ENCODE peak calls at places on chromosome 15, in nine cellular contexts. R is GM06990, U is heart left ventricle, P is right lobe of liver, S is fibroblast of lung, D is heart right ventricle, L is progenitor cell of endocrine pancreas, N is WTC11, T is astrocyte of the spinal cord. V is an unnamed sample.
A peak's percentile ranks its signal among the peaks of the same experiment; 100 is the strongest.

GRCh38 chr15:20348900-20349773 is 192.5 kb downstream of the GOLGA6L6 start:
- DNase-seq in S (no peak), L (no peak), T (no peak), P (no peak), D (no peak), U (no peak), N (peak; percentile 10), R (no peak), V (no peak)

GRCh38 chr15:100029045-100029444 is 295.8 kb upstream of the LYSMD4 start:
- DNase-seq in L (no peak), T (no peak), N (no peak), D (no peak), R (no peak), U (no peak), S (no peak), P (no peak), V (no peak)

GRCh38 chr15:74046275-74046674 is 36.1 kb downstream of the GOLGA6A start:
- DNase-seq in U (peak; percentile 59), T (no peak), D (no peak), L (no peak), P (no peak), R (no peak), S (no peak), N (no peak), V (no peak)

GRCh38 chr15:91253605-91254004 is 153.5 kb downstream of the SV2B start:
- DNase-seq in N (no peak), S (no peak), R (no peak), P (no peak), U (no peak), L (no peak), T (no peak), D (no peak), V (no peak)

GRCh38 chr15:90871716-90872480 is 3.5 kb downstream of the FURIN start:
- DNase-seq in P (no peak), D (no peak), S (no peak), R (no peak), L (no peak), T (no peak), U (no peak), N (peak; percentile 56), V (peak; percentile 48)

GRCh38 chr15:95495033-95495541 is 835.4 kb upstream of the NR2F2 start:
- DNase-seq in R (no peak), S (peak; percentile 35), P (no peak), T (no peak), L (no peak), U (no peak), N (no peak), D (no peak), V (no peak)

GRCh38 chr15:60618206-60618605 is 139.3 kb upstream of the ICE2 start:
- DNase-seq in D (no peak), N (no peak), U (no peak), P (no peak), S (no peak), R (no peak), T (no peak), L (no peak), V (no peak)

GRCh38 chr15:52496776-52497470 is 31.8 kb downstream of the MYO5A start:
- DNase-seq in N (no peak), R (no peak), P (no peak), U (no peak), L (no peak), T (peak; percentile 58), S (peak; percentile 51), D (no peak), V (no peak)

GRCh38 chr15:29383367-29383766 is 113.7 kb upstream of the NSMCE3 start:
- DNase-seq in R (no peak), T (no peak), U (no peak), P (no peak), S (no peak), L (no peak), N (no peak), D (no peak), V (no peak)

GRCh38 chr15:81540909-81541308 is 166.9 kb upstream of the TMC3 start:
- DNase-seq in P (no peak), T (no peak), D (peak; percentile 29), R (no peak), S (no peak), N (no peak), U (no peak), L (no peak), V (no peak)

DNA sequence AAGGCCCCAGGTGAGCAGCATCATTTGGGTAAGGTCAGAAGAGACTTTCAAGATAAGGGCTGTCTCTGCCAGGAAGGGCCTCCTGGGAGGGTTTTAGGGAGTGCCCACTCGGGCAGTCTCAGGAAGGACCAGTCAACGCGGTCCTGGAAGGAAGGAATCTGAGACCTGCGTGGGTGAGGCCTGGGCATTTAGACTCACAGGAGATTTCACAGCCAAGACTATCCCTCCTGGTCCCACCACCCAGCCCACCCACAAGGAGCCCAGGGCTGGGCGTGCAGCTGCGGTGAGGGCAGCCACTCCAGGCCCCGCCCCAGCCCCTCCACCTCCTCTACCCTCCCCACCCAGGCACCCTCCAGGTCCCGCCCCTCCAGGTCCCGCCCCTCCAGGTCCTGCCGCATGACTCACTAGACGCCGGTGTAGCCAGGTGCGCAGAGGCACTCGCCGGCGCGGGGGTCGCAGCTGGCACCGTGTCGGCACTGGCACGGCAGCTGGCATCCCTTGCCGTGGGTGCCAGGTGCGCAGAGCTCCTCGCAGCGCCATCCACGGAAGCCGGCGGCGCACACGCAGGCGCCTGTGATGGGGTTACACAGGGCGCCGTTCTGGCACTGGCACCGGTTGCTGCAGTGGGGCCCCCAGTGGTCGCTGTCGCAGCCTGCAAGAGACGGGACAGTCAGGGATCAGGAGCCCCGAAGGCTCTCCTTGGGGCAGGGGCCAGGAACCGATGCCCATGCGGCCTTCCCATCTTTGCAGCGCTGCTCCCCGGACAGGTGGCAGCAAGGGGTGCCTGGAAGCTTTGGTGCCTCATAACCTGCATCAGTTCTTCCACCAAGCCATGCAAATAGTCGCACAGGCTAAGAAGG is 112.8 kb downstream of the RAB11A start:
- DNase-seq in S (no peak), T (no peak), L (peak; percentile 52), D (no peak), P (no peak), U (no peak), R (peak; percentile 70), N (peak; percentile 88), V (peak; percentile 70)
- TF ChIP-seq CTCF in S (no peak), T (no peak), L (peak; percentile 57), D (peak; percentile 5), P (no peak), U (no peak), R (peak; percentile 66), N (no peak), V (peak; percentile 49)

GRCh38 chr15:89659295-89659694 is 4.0 kb upstream of the KIF7 start:
- DNase-seq in U (no peak), R (no peak), L (no peak), S (no peak), D (no peak), N (no peak), P (no peak), T (no peak), V (no peak)
- TF ChIP-seq CTCF in U (no peak), R (no peak), L (no peak), S (no peak), D (no peak), N (no peak), P (no peak), T (no peak), V (no peak)

DNA sequence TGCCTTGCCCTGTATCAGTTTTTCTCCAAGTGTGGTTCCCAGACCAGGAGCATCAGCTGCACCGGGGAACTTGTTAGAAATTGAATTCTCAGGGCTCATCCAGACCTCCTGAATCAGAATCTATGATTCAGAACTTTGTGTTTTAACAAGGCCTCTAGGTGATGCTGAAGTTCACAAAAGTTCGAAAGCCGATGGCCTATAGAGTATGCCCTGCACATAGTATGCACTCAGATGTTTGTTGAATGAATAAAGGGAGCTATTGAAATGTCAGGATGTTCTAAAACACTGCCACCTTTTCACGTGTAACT is 666 bp upstream of the LARP6 start:
- DNase-seq in R (no peak), D (no peak), S (peak; percentile 61), N (no peak), U (no peak), L (no peak), T (no peak), P (no peak), V (no peak)
- TF ChIP-seq CTCF in R (peak; percentile 7), D (peak; percentile 16), S (peak; percentile 5), N (no peak), U (peak; percentile 30), L (no peak), T (peak; percentile 17), P (no peak), V (no peak)

GRCh38 chr15:31365655-31366127 is 39.1 kb downstream of the KLF13 start:
- DNase-seq in P (peak; percentile 93), R (peak; percentile 85), T (peak; percentile 75), D (peak; percentile 91), L (peak; percentile 35), S (peak; percentile 59), N (peak; percentile 78), U (peak; percentile 93), V (peak; percentile 66)

GRCh38 chr15:31367730-31368344 is 41.2 kb downstream of the KLF13 start:
- DNase-seq in R (no peak), U (no peak), N (no peak), D (no peak), L (no peak), P (no peak), T (no peak), S (no peak), V (no peak)

GRCh38 chr15:31367021-31367729 is 40.5 kb downstream of the KLF13 start:
- DNase-seq in R (no peak), T (no peak), L (no peak), S (no peak), P (no peak), D (no peak), N (no peak), U (no peak), V (no peak)

GRCh38 chr15:31365032-31365654 is 38.5 kb downstream of the KLF13 start:
- DNase-seq in T (no peak), R (no peak), L (no peak), D (no peak), S (no peak), N (no peak), P (no peak), U (no peak), V (no peak)

GRCh38 chr15:31366169-31366734 is 39.6 kb downstream of the KLF13 start:
- DNase-seq in R (no peak), S (no peak), N (no peak), P (no peak), D (peak; percentile 55), U (no peak), T (no peak), L (no peak), V (no peak)
- TF ChIP-seq CTCF in R (no peak), S (no peak), N (no peak), P (no peak), D (no peak), U (peak; percentile 38), T (no peak), L (no peak), V (no peak)

V was measured in nephron progenitor cell.